ENCODE peak calls at places on chromosome 18, in six cellular contexts. One of them, this sample, is unnamed.

GRCh38 chr18:53861185-53861584 is 363.3 kb downstream of the MBD2 start:
- DNase-seq in GM23338: no peak
- DNase-seq in OCI-LY7: no peak
- DNase-seq in neural progenitor cell: no peak
- DNase-seq in SK-N-SH: no peak
- DNase-seq in GM23248: no peak
- DNase-seq in this sample: no peak

GRCh38 chr18:13564579-13564978 is 161.8 kb downstream of the FAM210A start:
- DNase-seq in GM23338: no peak
- DNase-seq in OCI-LY7: no peak
- DNase-seq in neural progenitor cell: no peak
- DNase-seq in SK-N-SH: peak; percentile 57
- DNase-seq in GM23248: no peak
- DNase-seq in this sample: no peak

GRCh38 chr18:69992776-69993175 is 45.1 kb upstream of the CD226 start:
- DNase-seq in GM23338: no peak
- DNase-seq in OCI-LY7: no peak
- DNase-seq in neural progenitor cell: no peak
- DNase-seq in SK-N-SH: no peak
- DNase-seq in GM23248: peak; percentile 76
- DNase-seq in this sample: no peak

GRCh38 chr18:55390898-55391297 is 197.1 kb downstream of the TCF4 start:
- DNase-seq in GM23338: no peak
- DNase-seq in OCI-LY7: no peak
- DNase-seq in neural progenitor cell: no peak
- DNase-seq in SK-N-SH: no peak
- DNase-seq in GM23248: no peak
- DNase-seq in this sample: no peak

GRCh38 chr18:10726198-10727068 is 200.6 kb downstream of the NAPG start:
- DNase-seq in GM23338: no peak
- DNase-seq in OCI-LY7: no peak
- DNase-seq in neural progenitor cell: no peak
- DNase-seq in SK-N-SH: no peak
- DNase-seq in GM23248: no peak
- DNase-seq in this sample: no peak

GRCh38 chr18:50742947-50743346 is 76.9 kb downstream of the MRO start:
- DNase-seq in GM23338: no peak
- DNase-seq in OCI-LY7: no peak
- DNase-seq in neural progenitor cell: no peak
- DNase-seq in SK-N-SH: no peak
- DNase-seq in GM23248: no peak
- DNase-seq in this sample: no peak

GRCh38 chr18:36066731-36067117 is 635 bp downstream of the RPRD1A start:
- DNase-seq in GM23338: no peak
- DNase-seq in OCI-LY7: peak; percentile 4
- DNase-seq in neural progenitor cell: no peak
- DNase-seq in SK-N-SH: peak; percentile 55
- DNase-seq in GM23248: peak; percentile 33
- DNase-seq in this sample: no peak

GRCh38 chr18:48095726-48096125 is 165.3 kb upstream of the SMAD2 start:
- DNase-seq in GM23338: no peak
- DNase-seq in OCI-LY7: no peak
- DNase-seq in neural progenitor cell: no peak
- DNase-seq in SK-N-SH: no peak
- DNase-seq in GM23248: no peak
- DNase-seq in this sample: no peak

GRCh38 chr18:42545825-42546224 is 569.7 kb downstream of the RIT2 start:
- DNase-seq in GM23338: no peak
- DNase-seq in OCI-LY7: no peak
- DNase-seq in neural progenitor cell: no peak
- DNase-seq in SK-N-SH: no peak
- DNase-seq in GM23248: peak; percentile 76
- DNase-seq in this sample: no peak

GRCh38 chr18:75478996-75479870 is 51.7 kb upstream of the SMIM21 start:
- DNase-seq in GM23338: peak; percentile 63
- DNase-seq in OCI-LY7: peak; percentile 24
- DNase-seq in neural progenitor cell: peak; percentile 58
- DNase-seq in SK-N-SH: peak; percentile 57
- DNase-seq in GM23248: peak; percentile 69
- DNase-seq in this sample: peak; percentile 51

GRCh38 chr18:43396266-43396665 is 119.0 kb upstream of the SYT4 start:
- DNase-seq in GM23338: peak; percentile 52
- DNase-seq in OCI-LY7: no peak
- DNase-seq in neural progenitor cell: peak; percentile 38
- DNase-seq in SK-N-SH: peak; percentile 10
- DNase-seq in GM23248: peak; percentile 41
- DNase-seq in this sample: no peak

GRCh38 chr18:67935638-67936037 is 419.1 kb upstream of the DSEL start:
- DNase-seq in GM23338: no peak
- DNase-seq in OCI-LY7: no peak
- DNase-seq in neural progenitor cell: no peak
- DNase-seq in SK-N-SH: no peak
- DNase-seq in GM23248: no peak
- DNase-seq in this sample: no peak

GRCh38 chr18:50928551-50928950 is 39.3 kb upstream of the ELAC1 start:
- DNase-seq in GM23338: no peak
- DNase-seq in OCI-LY7: no peak
- DNase-seq in neural progenitor cell: no peak
- DNase-seq in SK-N-SH: no peak
- DNase-seq in GM23248: peak; percentile 5
- DNase-seq in this sample: no peak

GRCh38 chr18:42339324-42339723 is 384.3 kb downstream of the PIK3C3 start:
- DNase-seq in GM23338: peak; percentile 3
- DNase-seq in OCI-LY7: no peak
- DNase-seq in neural progenitor cell: no peak
- DNase-seq in SK-N-SH: no peak
- DNase-seq in GM23248: no peak
- DNase-seq in this sample: no peak

GRCh38 chr18:48862678-48863270 is 88.0 kb downstream of the SMAD7 start:
- DNase-seq in GM23338: no peak
- DNase-seq in OCI-LY7: no peak
- DNase-seq in neural progenitor cell: no peak
- DNase-seq in SK-N-SH: no peak
- DNase-seq in GM23248: no peak
- DNase-seq in this sample: no peak

GRCh38 chr18:22872894-22873537 is 60.1 kb upstream of the RBBP8 start:
- DNase-seq in GM23338: no peak
- DNase-seq in OCI-LY7: no peak
- DNase-seq in neural progenitor cell: no peak
- DNase-seq in SK-N-SH: no peak
- DNase-seq in GM23248: no peak
- DNase-seq in this sample: no peak

GRCh38 chr18:47931707-47932103 is 1.2 kb upstream of the SMAD2 start:
- DNase-seq in GM23338: peak; percentile 76
- DNase-seq in OCI-LY7: peak; percentile 59
- DNase-seq in neural progenitor cell: peak; percentile 78
- DNase-seq in SK-N-SH: peak; percentile 29
- DNase-seq in GM23248: peak; percentile 20
- DNase-seq in this sample: no peak

GRCh38 chr18:8719192-8719591 is 13.8 kb downstream of the MTCL1 start:
- DNase-seq in GM23338: no peak
- DNase-seq in OCI-LY7: no peak
- DNase-seq in neural progenitor cell: no peak
- DNase-seq in SK-N-SH: no peak
- DNase-seq in GM23248: no peak
- DNase-seq in this sample: no peak
- H3K4me1 ChIP-seq in GM23338: peaks cover 57% of the 10 kb centered on the region
- H3K4me1 ChIP-seq in OCI-LY7: peaks cover 10% of the 10 kb centered on the region
- H3K4me1 ChIP-seq in neural progenitor cell: peaks cover 69% of the 10 kb centered on the region
- H3K4me1 ChIP-seq in SK-N-SH: no peaks in the 10 kb centered on the region
- H3K4me1 ChIP-seq in GM23248: peaks cover 9% of the 10 kb centered on the region
- H3K4me1 ChIP-seq in this sample: peaks cover 16% of the 10 kb centered on the region

DNA sequence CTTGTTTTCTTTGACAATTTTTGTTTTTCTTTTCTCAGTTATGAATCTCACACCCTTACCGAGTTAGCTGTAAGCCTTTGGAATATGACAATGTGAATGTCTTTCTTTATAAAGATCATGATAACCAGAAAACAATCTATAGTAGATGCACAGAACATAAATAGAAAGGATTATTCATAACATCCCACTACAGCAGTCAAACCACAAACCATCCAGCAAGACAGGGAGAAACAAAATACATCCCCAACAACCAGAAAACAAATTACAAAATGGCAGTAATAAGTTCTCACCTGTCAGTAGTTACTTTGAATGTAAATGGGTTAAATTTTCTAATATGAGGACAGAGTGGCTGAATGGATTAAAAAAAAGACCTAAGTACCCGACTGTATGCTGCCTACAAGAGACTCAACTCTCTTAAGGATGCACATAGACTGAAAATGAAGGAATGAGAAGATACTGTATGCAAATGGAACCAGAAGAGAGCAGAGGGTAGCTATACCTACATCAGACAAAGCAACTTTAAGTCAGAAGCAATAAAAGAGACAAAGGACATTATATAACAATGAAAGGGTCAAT is 124.6 kb downstream of the ZNF532 start:
- DNase-seq in GM23338: no peak
- DNase-seq in OCI-LY7: no peak
- DNase-seq in neural progenitor cell: no peak
- DNase-seq in SK-N-SH: no peak
- DNase-seq in GM23248: no peak
- DNase-seq in this sample: no peak
- TF ChIP-seq EZH2phosphoT487 in GM23338: no peak
- TF ChIP-seq EZH2phosphoT487 in OCI-LY7: no peak
- TF ChIP-seq EZH2phosphoT487 in neural progenitor cell: no peak
- TF ChIP-seq EZH2phosphoT487 in SK-N-SH: no peak
- TF ChIP-seq EZH2phosphoT487 in GM23248: no peak
- TF ChIP-seq EZH2phosphoT487 in this sample: no peak

GRCh38 chr18:79591040-79591308 is 88.6 kb upstream of the CTDP1 start:
- DNase-seq in GM23338: no peak
- DNase-seq in OCI-LY7: no peak
- DNase-seq in neural progenitor cell: no peak
- DNase-seq in SK-N-SH: no peak
- DNase-seq in GM23248: no peak
- DNase-seq in this sample: no peak
- H3K4me1 ChIP-seq in GM23338: peaks cover 6% of the 10 kb centered on the region
- H3K4me1 ChIP-seq in OCI-LY7: no peaks in the 10 kb centered on the region
- H3K4me1 ChIP-seq in neural progenitor cell: peaks cover 22% of the 10 kb centered on the region
- H3K4me1 ChIP-seq in SK-N-SH: no peaks in the 10 kb centered on the region
- H3K4me1 ChIP-seq in GM23248: peaks cover 16% of the 10 kb centered on the region
- H3K4me1 ChIP-seq in this sample: peaks cover 5% of the 10 kb centered on the region

GRCh38 chr18:37552296-37552695 is 13.3 kb downstream of the CELF4 start:
- DNase-seq in GM23338: no peak
- DNase-seq in OCI-LY7: no peak
- DNase-seq in neural progenitor cell: no peak
- DNase-seq in SK-N-SH: no peak
- DNase-seq in GM23248: no peak
- DNase-seq in this sample: no peak
- TF ChIP-seq EZH2phosphoT487 in GM23338: no peak
- TF ChIP-seq EZH2phosphoT487 in OCI-LY7: no peak
- TF ChIP-seq EZH2phosphoT487 in neural progenitor cell: no peak
- TF ChIP-seq EZH2phosphoT487 in SK-N-SH: no peak
- TF ChIP-seq EZH2phosphoT487 in GM23248: no peak
- TF ChIP-seq EZH2phosphoT487 in this sample: no peak

GRCh38 chr18:57128229-57128911 is 18.5 kb upstream of the BOD1L2 start:
- DNase-seq in GM23338: no peak
- DNase-seq in OCI-LY7: no peak
- DNase-seq in neural progenitor cell: no peak
- DNase-seq in SK-N-SH: no peak
- DNase-seq in GM23248: no peak
- DNase-seq in this sample: no peak

GRCh38 chr18:57125627-57126026 is 21.3 kb upstream of the BOD1L2 start:
- DNase-seq in GM23338: no peak
- DNase-seq in OCI-LY7: no peak
- DNase-seq in neural progenitor cell: no peak
- DNase-seq in SK-N-SH: no peak
- DNase-seq in GM23248: no peak
- DNase-seq in this sample: no peak

GRCh38 chr18:57121542-57122112 is 25.3 kb upstream of the BOD1L2 start:
- DNase-seq in GM23338: peak; percentile 62
- DNase-seq in OCI-LY7: no peak
- DNase-seq in neural progenitor cell: peak; percentile 69
- DNase-seq in SK-N-SH: no peak
- DNase-seq in GM23248: no peak
- DNase-seq in this sample: no peak

GRCh38 chr18:57122906-57123510 is 23.9 kb upstream of the BOD1L2 start:
- DNase-seq in GM23338: peak; percentile 36
- DNase-seq in OCI-LY7: no peak
- DNase-seq in neural progenitor cell: no peak
- DNase-seq in SK-N-SH: no peak
- DNase-seq in GM23248: no peak
- DNase-seq in this sample: no peak
- H3K4me1 ChIP-seq in GM23338: peaks cover 29% of the 10 kb centered on the region
- H3K4me1 ChIP-seq in OCI-LY7: no peaks in the 10 kb centered on the region
- H3K4me1 ChIP-seq in neural progenitor cell: peaks cover 8% of the 10 kb centered on the region
- H3K4me1 ChIP-seq in SK-N-SH: no peaks in the 10 kb centered on the region
- H3K4me1 ChIP-seq in GM23248: no peaks in the 10 kb centered on the region
- H3K4me1 ChIP-seq in this sample: no peaks in the 10 kb centered on the region

DNA sequence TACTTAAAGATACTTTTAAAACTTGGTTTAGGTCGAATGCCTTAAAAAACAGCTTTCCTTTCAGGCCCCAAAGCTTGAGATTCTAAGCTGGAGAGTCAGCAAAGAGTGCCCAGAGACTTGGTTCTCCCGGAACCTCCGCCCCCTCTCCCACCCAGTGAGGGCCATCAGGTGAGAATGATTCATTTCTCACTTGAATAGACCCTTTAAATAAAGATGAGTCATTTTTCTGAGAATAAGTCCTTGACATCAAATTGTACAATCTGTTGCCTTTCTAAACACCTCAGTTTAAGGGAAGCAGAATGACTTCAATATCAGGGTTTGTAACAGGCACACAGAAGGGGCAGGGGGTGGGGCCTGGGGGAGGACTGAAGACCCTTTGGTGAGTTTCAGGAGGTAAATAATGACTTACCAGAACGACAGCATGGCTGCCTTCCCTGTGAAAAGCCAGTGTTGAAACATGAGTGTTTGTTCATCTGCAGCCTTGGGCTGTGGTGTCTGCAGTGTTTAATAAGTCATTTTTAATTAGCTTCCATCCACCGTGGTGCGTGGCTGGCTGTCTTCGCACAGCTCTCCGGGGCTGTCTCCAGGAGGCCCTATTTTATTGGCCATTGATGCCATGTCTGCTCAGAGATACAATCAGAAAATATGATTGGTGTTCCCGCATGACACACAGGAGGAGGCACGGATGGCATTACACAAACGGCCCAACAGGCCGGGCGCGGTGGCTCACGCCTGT is 134.9 kb upstream of the ZNF236 start:
- DNase-seq in GM23338: no peak
- DNase-seq in OCI-LY7: no peak
- DNase-seq in neural progenitor cell: no peak
- DNase-seq in SK-N-SH: no peak
- DNase-seq in GM23248: peak; percentile 37
- DNase-seq in this sample: no peak
- TF ChIP-seq EZH2phosphoT487 in GM23338: no peak
- TF ChIP-seq EZH2phosphoT487 in OCI-LY7: no peak
- TF ChIP-seq EZH2phosphoT487 in neural progenitor cell: no peak
- TF ChIP-seq EZH2phosphoT487 in SK-N-SH: no peak
- TF ChIP-seq EZH2phosphoT487 in GM23248: no peak
- TF ChIP-seq EZH2phosphoT487 in this sample: no peak

This sample was measured in HCT116.